ENCODE peak calls at places on chromosomes 7 and 10, in four cellular contexts. P is PC-9, B is OCI-LY7, G is tibial artery. U is an unnamed sample. For H3K9me3, the result is how much of the 10 kb centered on the place peaks cover.

GRCh38 chr7:20778063-20778721 is 8.5 kb downstream of the SP8 start:
- DNase-seq in P (no peak), B (no peak), G (no peak), U (peak)

GRCh38 chr10:15627617-15628196 is 92.0 kb downstream of the ITGA8 start:
- DNase-seq in P (no peak), B (no peak), G (no peak), U (no peak)

GRCh38 chr10:77350711-77351119 is 286.9 kb downstream of the KCNMA1 start:
- DNase-seq in P (peak), B (no peak), G (peak), U (no peak)

GRCh38 chr10:7559447-7559846 is 107.3 kb downstream of the ITIH5 start:
- DNase-seq in P (no peak), B (no peak), G (no peak), U (no peak)

GRCh38 chr7:130351664-130352015 is 7.0 kb downstream of the CPA5 start:
- DNase-seq in P (no peak), B (no peak), G (no peak), U (peak)

GRCh38 chr7:129875745-129876411 is 76.9 kb downstream of the UBE2H start:
- DNase-seq in P (peak), B (no peak), G (no peak), U (no peak)

GRCh38 chr10:113665806-113666354 is 2.0 kb upstream of the NRAP start:
- DNase-seq in P (peak), B (no peak), G (peak), U (peak)

GRCh38 chr10:1170867-1171180 is 114.6 kb downstream of the WDR37 start:
- DNase-seq in P (no peak), B (no peak), G (no peak), U (no peak)

GRCh38 chr10:80613466-80613865 is 75.8 kb downstream of the SH2D4B start:
- DNase-seq in P (no peak), B (no peak), G (no peak), U (no peak)

GRCh38 chr7:104843198-104843597 is 170.8 kb upstream of the KMT2E start:
- DNase-seq in P (no peak), B (no peak), G (no peak), U (no peak)

GRCh38 chr7:50679218-50680007 is 103.3 kb downstream of the GRB10 start:
- DNase-seq in P (no peak), B (peak), G (no peak), U (peak)

GRCh38 chr7:104900525-104900924 is 113.5 kb upstream of the KMT2E start:
- DNase-seq in P (no peak), B (no peak), G (no peak), U (peak)

GRCh38 chr7:92963599-92963998 is 127.2 kb upstream of the CDK6 start:
- DNase-seq in P (no peak), B (no peak), G (no peak), U (no peak)

GRCh38 chr7:96548664-96549063 is 161.0 kb downstream of the SEM1 start:
- DNase-seq in P (peak), B (no peak), G (no peak), U (no peak)

GRCh38 chr10:121947931-121948330 is 20.1 kb upstream of the ATE1 start:
- DNase-seq in P (no peak), B (no peak), G (no peak), U (no peak)

GRCh38 chr10:52540479-52540984 is 226.5 kb downstream of the DKK1 start:
- DNase-seq in P (no peak), B (no peak), G (no peak), U (no peak)

GRCh38 chr7:137151056-137151731 is 192.3 kb downstream of the PTN start:
- DNase-seq in P (no peak), B (no peak), G (no peak), U (no peak)

GRCh38 chr7:143410523-143411004 is 1.9 kb upstream of the EPHA1 start:
- DNase-seq in P (no peak), B (no peak), G (no peak), U (no peak)

GRCh38 chr10:123429631-123430257 is 236.4 kb upstream of the GPR26 start:
- DNase-seq in P (no peak), B (no peak), G (no peak), U (peak)

GRCh38 chr10:29637537-29637936 is 2.8 kb upstream of the SVIL start:
- DNase-seq in P (no peak), B (no peak), G (no peak), U (no peak)

GRCh38 chr10:122514045-122514840 is 46.3 kb upstream of the DMBT1 start:
- DNase-seq in P (no peak), B (no peak), G (no peak), U (no peak)

GRCh38 chr7:47635091-47636090 is 53.5 kb upstream of the TNS3 start:
- DNase-seq in P (peak), B (no peak), G (peak), U (peak)

GRCh38 chr10:62005281-62005680 is 103.8 kb downstream of the ARID5B start:
- DNase-seq in P (no peak), B (no peak), G (no peak), U (no peak)

GRCh38 chr10:5861269-5862031 is 28.2 kb downstream of the ANKRD16 start:
- DNase-seq in P (peak), B (no peak), G (no peak), U (no peak)

GRCh38 chr10:8054243-8054497 is 318 bp upstream of the GATA3 start:
- DNase-seq in P (no peak), B (no peak), G (no peak), U (no peak)

GRCh38 chr7:19991936-19992335 is 218.5 kb upstream of the TMEM196 start:
- DNase-seq in P (no peak), B (no peak), G (no peak), U (no peak)

GRCh38 chr10:132600416-132600815 is 62.8 kb downstream of the INPP5A start:
- DNase-seq in P (no peak), B (no peak), G (no peak), U (no peak)

GRCh38 chr7:4739528-4739992 is 35.9 kb upstream of the AP5Z1 start:
- DNase-seq in P (no peak), B (no peak), G (no peak), U (peak)

GRCh38 chr7:123747620-123748141 is 1.1 kb downstream of the WASL start:
- DNase-seq in P (peak), B (peak), G (peak), U (peak)

GRCh38 chr7:27196287-27196739 is 3.6 kb downstream of the HOXA13 start:
- DNase-seq in P (peak), B (peak), G (peak), U (peak)

GRCh38 chr7:70721500-70721899 is 410.4 kb upstream of the GALNT17 start:
- DNase-seq in P (no peak), B (no peak), G (no peak), U (no peak)

DNA sequence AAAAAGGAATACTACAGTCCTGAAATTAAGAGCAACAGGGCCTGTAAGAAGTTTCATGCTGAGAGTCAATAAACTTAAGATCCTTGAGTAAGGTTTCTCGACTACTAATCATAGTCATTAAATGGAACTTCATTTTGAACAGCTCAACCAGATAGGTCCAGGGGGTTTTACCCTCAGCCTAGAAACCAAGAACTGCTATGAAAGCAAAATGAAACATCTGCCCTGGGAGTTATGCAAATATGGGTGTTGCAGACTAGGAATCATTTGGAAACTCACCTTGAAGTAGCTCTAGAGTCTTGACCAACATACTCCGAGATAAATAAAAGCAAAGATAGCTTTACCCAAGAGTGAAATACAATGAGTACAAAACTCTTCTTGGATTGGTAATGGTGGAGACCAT is 128.0 kb downstream of the HGF start:
- DNase-seq in P (no peak), B (no peak), G (no peak), U (no peak)
- H3K4me3 ChIP-seq in P (no peak), B (no peak), G (no peak), U (no peak)

DNA sequence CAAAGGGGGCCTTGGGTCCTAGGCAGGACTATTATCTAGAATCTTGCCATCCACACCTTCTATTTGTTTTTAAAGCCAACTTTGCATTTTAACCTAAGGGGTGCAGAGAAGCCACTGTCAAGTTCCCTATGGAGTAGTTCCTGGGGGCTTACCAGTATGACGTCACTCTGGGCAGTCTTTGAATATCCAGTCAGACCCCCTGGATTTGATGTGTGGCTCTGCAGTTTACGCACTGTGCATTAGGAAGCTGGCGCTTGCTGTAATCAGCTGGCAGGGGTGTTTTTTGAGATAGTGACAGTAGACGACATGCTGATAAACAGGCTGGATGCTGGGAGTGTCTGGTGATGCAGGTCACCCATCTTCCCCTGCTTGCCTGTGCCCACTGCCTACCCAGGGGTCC is 892.7 kb upstream of the ZNF722 start:
- DNase-seq in P (no peak), B (no peak), G (no peak), U (no peak)
- H3K9me3 ChIP-seq in P (under half), B (under half), G (under half), U (half or more)

GRCh38 chr7:111756687-111757178 is 194.4 kb upstream of the IMMP2L start:
- DNase-seq in P (no peak), B (no peak), G (peak), U (peak)
- H3K4me3 ChIP-seq in P (no peak), B (no peak), G (peak), U (peak)

GRCh38 chr7:153510674-153511073 is 541.5 kb upstream of the DPP6 start:
- DNase-seq in P (no peak), B (no peak), G (no peak), U (no peak)
- H3K9me3 ChIP-seq in P (under half), B (under half), G (under half), U (under half)

DNA sequence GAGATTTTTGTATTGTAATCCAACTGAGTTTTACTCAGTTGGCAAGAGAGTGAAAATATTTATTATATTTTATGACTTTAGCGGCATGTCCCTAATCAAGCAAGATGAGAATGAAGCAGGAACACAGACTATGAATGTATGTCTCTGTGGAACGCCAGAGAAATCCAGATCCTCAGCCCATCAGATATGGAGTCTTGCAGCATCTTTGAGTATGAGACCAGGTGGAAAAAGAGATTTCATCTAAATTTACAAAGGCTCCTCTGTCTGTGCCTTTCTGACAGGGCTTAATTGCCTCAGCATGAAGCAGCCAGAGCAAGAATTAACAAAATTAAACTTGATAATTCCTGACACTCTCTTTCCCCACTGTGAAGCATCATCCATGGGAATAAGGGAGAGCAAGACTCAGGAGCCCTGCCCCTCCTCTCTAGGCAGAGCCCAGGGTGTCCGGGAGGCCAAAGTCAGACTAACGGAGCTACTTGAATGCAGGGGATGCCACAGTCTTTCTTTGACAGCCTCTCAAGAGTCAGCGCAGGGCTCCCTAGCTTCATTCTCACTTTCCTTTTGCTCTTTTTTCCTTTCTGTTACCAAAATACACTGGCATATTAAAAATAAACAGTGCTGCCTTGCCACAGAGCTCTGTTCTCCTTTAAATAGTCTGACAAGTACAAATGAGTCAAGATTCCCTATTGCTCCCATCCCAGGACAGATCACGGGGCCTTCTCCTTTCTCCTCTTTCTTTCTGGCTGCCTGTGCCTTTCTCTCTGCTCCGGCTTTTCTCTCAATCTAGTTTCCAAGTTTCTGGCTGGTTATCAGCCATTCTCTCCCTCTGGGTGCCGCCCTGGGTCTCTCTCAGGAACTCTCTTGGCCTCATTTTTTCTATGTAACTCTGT is 132.2 kb upstream of the INHBA start:
- DNase-seq in P (no peak), B (no peak), G (peak), U (no peak)
- H3K4me3 ChIP-seq in P (no peak), B (no peak), G (peak), U (no peak)